ENCODE peak calls at places on chromosomes 13 and 19, in four cellular contexts. Q is K562, M is SK-N-SH, I is H1. T is an unnamed sample.

GRCh38 chr13:113763254-113763653 is 4.2 kb downstream of the TMEM255B start:
- DNase-seq in Q (no peak), M (no peak), I (no peak), T (no peak)

GRCh38 chr13:28540612-28541011 is 45.7 kb upstream of the FLT1 start:
- DNase-seq in Q (no peak), M (no peak), I (no peak), T (no peak)

GRCh38 chr13:30307194-30307965 is at the start of gene KATNAL1:
- DNase-seq in Q (peak), M (peak), I (peak), T (peak)

GRCh38 chr19:54616840-54617560 is 13.3 kb upstream of the LILRB1 start:
- DNase-seq in Q (no peak), M (no peak), I (no peak), T (no peak)

GRCh38 chr13:21022694-21023325 is 38.6 kb downstream of the LATS2 start:
- DNase-seq in Q (peak), M (peak), I (no peak), T (no peak)

GRCh38 chr19:53991224-53992113 is at the start of gene CACNG6:
- DNase-seq in Q (peak), M (peak), I (no peak), T (no peak)

GRCh38 chr13:44497801-44498200 is 78.3 kb downstream of the TSC22D1 start:
- DNase-seq in Q (no peak), M (no peak), I (no peak), T (no peak)

GRCh38 chr13:46679369-46680180 is 117.4 kb downstream of the ESD start:
- DNase-seq in Q (no peak), M (peak), I (no peak), T (no peak)

GRCh38 chr19:18086590-18087138 is at the start of gene IL12RB1:
- DNase-seq in Q (no peak), M (no peak), I (no peak), T (no peak)

GRCh38 chr19:1472227-1473055 is 6.6 kb downstream of the C19orf25 start:
- DNase-seq in Q (no peak), M (peak), I (no peak), T (no peak)

GRCh38 chr19:55373993-55374757 is 2.5 kb upstream of the TMEM190 start:
- DNase-seq in Q (no peak), M (peak), I (no peak), T (no peak)

GRCh38 chr13:100158569-100158968 is 69.7 kb downstream of the PCCA start:
- DNase-seq in Q (no peak), M (no peak), I (no peak), T (no peak)

GRCh38 chr19:41939861-41940442 is 11.7 kb upstream of the ERFL start:
- DNase-seq in Q (peak), M (peak), I (no peak), T (no peak)

GRCh38 chr13:48492123-48493075 is 40.5 kb downstream of the RCBTB2 start:
- DNase-seq in Q (no peak), M (no peak), I (no peak), T (peak)

GRCh38 chr13:33004454-33004853 is 11.8 kb upstream of the KL start:
- DNase-seq in Q (no peak), M (no peak), I (no peak), T (no peak)

GRCh38 chr19:55545913-55546495 is 661 bp upstream of the SBK3 start:
- DNase-seq in Q (no peak), M (no peak), I (no peak), T (no peak)

GRCh38 chr19:18386543-18387251 is 739 bp downstream of the GDF15 start:
- DNase-seq in Q (peak), M (no peak), I (no peak), T (no peak)

GRCh38 chr13:76879211-76879875 is 6.9 kb downstream of the KCTD12 start:
- DNase-seq in Q (no peak), M (peak), I (no peak), T (peak)

GRCh38 chr13:103140001-103140671 is 73.9 kb upstream of the SLC10A2 start:
- DNase-seq in Q (peak), M (peak), I (no peak), T (peak)

GRCh38 chr19:58086825-58087710 is 11.0 kb downstream of the ZSCAN18 start:
- DNase-seq in Q (no peak), M (no peak), I (no peak), T (no peak)

GRCh38 chr19:18725755-18726416 is 42.4 kb downstream of the CRTC1 start:
- DNase-seq in Q (no peak), M (no peak), I (no peak), T (no peak)

GRCh38 chr19:49427855-49428546 is 2.8 kb downstream of the GFY start:
- DNase-seq in Q (peak), M (peak), I (no peak), T (no peak)

DNA sequence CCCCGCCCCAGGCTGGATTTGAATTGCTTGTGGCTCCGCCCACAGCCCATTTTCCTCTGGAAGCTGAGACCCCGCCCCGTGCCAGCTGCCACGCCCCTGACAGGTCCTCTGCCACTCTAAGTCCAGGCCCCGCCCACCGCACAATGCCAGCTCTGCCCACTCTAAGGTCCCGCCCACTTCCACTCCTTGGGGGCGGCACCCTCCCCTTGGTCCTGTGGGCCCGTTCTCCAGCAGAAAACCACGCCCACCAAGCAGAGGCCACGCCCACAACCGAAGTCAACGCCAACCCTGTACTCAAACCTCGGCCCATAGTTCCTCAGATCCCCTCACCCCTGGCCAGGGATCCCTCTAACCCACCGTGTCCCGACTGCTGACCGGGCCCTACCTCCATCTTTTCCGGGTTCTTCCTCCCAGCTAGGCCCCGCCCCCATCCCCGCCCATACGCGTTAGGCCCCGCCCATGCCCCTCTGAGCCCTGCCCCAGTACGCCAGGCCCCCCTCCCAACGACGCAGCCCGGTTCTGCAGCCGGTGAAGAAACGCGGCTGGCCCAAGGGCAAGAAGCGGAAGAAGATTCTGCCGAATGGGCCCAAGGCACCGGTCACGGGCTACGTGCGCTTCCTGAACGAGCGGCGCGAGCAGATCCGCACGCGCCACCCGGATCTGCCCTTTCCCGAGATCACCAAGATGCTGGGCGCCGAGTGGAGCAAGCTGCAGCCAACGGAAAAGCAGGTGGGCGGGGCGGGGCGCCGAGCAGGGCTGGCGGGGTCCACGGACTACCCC is 1.3 kb downstream of the HMG20B start:
- DNase-seq in Q (peak), M (peak), I (peak), T (peak)
- H3K27ac ChIP-seq in Q (peak), M (peak), I (no peak), T (peak)

DNA sequence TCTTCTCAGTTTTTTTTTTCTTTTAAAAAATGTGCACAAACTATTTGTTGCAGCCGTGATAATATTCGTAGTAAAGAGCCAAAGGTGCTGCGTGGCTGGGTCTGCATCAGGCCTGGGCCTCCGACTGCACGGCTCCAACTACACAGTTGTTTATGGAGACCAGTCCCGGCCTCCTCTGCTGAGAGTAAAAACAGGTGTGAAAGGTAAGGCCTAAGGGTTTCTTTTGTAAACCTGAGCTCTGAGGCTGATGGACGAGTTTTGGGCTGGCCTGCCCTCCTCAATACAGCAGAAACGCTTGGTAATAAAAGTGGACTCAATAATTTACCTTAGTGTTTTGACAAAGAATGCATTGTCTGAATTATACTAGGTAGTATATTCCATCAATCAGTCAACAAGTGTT is 3.9 kb downstream of the MBNL2 start:
- DNase-seq in Q (no peak), M (no peak), I (no peak), T (no peak)
- H3K4me3 ChIP-seq in Q (peak), M (peak), I (no peak), T (no peak)

DNA sequence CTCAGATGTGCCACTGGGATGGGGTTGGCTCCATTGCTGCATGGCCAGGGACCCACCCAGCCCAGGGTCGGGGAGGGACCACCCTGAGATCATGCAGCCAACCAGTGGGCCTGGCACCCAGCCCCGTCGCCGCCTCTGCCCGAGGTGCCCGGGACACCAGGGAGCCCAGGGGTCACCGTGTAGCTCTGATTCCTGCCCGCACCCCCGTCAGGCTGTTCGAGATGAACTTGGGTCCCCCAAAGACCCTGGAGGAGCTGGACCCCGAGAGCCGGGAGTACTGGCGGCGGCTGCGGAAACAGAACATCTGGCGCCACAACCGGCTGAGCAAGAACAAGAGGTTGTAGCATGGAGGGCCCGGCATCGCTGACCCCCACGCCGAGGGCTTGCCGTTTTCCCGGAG is 4.6 kb downstream of the MRPL54 start:
- DNase-seq in Q (no peak), M (no peak), I (no peak), T (no peak)
- TF ChIP-seq GABPA in Q (no peak), M (no peak), I (no peak), T (no peak)

GRCh38 chr19:33818426-33818825 is 21.8 kb downstream of the KCTD15 start:
- DNase-seq in Q (no peak), M (peak), I (no peak), T (no peak)

GRCh38 chr19:33821871-33822270 is 25.2 kb downstream of the KCTD15 start:
- DNase-seq in Q (no peak), M (no peak), I (no peak), T (no peak)

GRCh38 chr19:33819496-33819874 is 22.8 kb downstream of the KCTD15 start:
- DNase-seq in Q (no peak), M (no peak), I (no peak), T (no peak)

GRCh38 chr19:33823341-33823740 is 26.7 kb downstream of the KCTD15 start:
- DNase-seq in Q (no peak), M (no peak), I (no peak), T (no peak)

GRCh38 chr19:33819875-33820781 is 23.5 kb downstream of the KCTD15 start:
- DNase-seq in Q (peak), M (peak), I (no peak), T (peak)
- H3K27ac ChIP-seq in Q (no peak), M (no peak), I (no peak), T (peak)

GRCh38 chr13:39417643-39418042 is 185.3 kb downstream of the LHFPL6 start:
- DNase-seq in Q (no peak), M (no peak), I (peak), T (no peak)
- H3K4me3 ChIP-seq in Q (no peak), M (no peak), I (peak), T (no peak)

DNA sequence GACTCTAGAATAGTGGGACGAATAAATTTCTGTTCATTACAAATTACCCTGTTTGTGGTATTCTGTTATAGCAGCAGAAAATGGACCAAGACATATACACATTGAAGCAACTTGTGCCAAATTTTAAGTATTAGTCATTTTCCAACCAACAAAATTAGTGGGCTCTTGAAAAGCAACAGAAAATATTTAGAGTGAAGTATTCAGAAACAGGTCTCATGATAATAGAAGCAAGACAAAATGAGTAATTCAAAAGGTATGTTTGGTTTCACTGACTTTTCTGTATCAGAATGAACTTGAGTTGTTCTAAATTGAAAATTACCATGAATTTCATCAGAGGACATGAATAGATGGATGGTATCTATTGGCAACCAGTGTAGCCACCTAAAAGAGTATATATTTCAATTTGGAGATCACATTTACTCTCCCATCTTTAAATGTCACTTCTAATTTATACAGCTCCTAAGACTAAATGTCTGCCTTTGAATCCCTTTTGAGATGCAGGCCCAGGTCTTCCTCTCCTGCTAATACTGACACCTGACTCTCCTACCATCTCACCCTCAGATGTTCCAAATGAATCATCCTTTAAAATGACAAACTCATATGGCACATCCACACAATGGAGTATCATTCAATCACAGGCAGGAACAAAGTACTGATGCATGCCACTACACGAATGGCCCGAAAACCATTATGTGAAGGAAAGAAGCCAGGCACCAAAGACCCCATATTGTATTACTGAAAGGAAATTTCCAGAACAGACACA is 40.7 kb upstream of the DOCK9 start:
- DNase-seq in Q (no peak), M (no peak), I (no peak), T (no peak)
- TF ChIP-seq GABPA in Q (no peak), M (no peak), I (no peak), T (no peak)

GRCh38 chr13:109779074-109779473 is 7.3 kb downstream of the IRS2 start:
- DNase-seq in Q (no peak), M (peak), I (no peak), T (peak)

GRCh38 chr13:109779876-109780516 is 6.4 kb downstream of the IRS2 start:
- DNase-seq in Q (no peak), M (peak), I (no peak), T (no peak)

GRCh38 chr13:109780880-109781383 is 5.5 kb downstream of the IRS2 start:
- DNase-seq in Q (no peak), M (no peak), I (no peak), T (no peak)

GRCh38 chr13:109776575-109776974 is 9.8 kb downstream of the IRS2 start:
- DNase-seq in Q (no peak), M (no peak), I (no peak), T (no peak)

DNA sequence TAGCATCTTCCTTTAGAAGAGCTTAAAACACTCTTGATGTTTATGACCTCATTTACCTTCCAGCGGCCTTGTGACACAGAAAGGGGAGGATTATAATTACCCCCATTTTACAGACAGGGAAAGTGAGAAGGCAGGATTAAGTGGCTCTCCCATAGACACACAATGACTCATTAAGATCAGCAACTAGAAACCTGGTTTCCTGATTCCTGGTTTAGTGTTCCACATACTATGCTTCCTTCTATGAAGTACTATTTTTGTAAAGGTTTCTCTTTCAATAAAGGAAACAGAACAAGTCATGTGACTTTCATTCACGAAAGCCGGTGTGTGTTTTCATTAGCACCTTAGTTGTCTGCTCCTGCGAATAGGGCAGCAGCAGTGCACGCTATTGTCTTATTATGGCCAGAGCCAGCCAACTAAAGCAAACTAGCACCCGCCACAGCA is 8.3 kb downstream of the IRS2 start:
- DNase-seq in Q (no peak), M (no peak), I (no peak), T (no peak)
- H3K27ac ChIP-seq in Q (peak), M (peak), I (no peak), T (no peak)

GRCh38 chr19:28726533-28726932 is 486.4 kb downstream of the UQCRFS1 start:
- DNase-seq in Q (no peak), M (no peak), I (no peak), T (no peak)
- H3K4me3 ChIP-seq in Q (peak), M (no peak), I (peak), T (no peak)

GRCh38 chr13:111219306-111219705 is 101.1 kb upstream of the TEX29 start:
- DNase-seq in Q (no peak), M (no peak), I (no peak), T (no peak)

GRCh38 chr13:111217661-111218060 is 102.6 kb downstream of the ARHGEF7 start:
- DNase-seq in Q (no peak), M (no peak), I (no peak), T (no peak)

GRCh38 chr13:111215081-111216047 is 100.3 kb downstream of the ARHGEF7 start:
- DNase-seq in Q (no peak), M (no peak), I (no peak), T (no peak)

GRCh38 chr13:111213964-111214726 is 99.0 kb downstream of the ARHGEF7 start:
- DNase-seq in Q (no peak), M (no peak), I (no peak), T (peak)

DNA sequence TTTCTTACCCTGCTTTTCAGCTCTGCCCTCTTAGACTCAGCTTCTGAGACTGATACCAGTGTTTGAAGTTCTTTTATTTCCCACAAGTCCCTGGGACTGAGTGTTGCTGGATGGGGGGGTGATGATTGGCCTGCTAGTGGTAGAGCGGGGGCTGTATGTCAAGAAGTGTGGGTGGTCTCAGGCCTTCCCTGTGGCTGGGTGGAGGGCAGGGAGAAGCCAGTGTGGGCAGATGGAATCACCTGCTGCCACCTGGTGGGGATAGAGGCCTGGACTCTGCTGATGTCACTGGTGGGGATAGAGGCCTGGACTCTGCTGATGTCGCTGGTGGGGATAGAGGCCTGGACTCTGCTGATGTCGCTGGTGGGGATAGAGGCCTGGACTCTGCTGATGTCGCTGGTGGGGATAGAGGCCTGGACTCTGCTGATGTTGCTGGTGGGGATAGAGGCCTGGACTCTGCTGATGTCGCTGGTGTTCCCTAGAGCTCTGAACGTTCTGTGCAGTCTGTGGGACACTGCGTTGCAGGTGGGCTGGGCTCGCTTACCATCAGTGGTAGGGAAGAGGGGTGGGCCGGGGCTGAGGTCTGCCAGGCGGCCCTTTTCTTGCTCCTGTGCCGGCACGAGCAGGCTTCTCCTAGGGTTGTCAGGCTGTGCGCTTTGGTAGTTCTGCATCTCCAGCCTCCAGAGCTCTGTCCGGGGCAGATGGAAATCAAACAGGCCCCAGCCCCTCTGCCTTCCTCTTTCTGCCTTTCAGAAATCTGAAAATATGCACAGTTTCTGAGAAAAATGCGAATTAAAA is 101.3 kb downstream of the ARHGEF7 start:
- DNase-seq in Q (peak), M (peak), I (no peak), T (no peak)
- TF ChIP-seq GABPA in Q (no peak), M (no peak), I (no peak), T (no peak)

GRCh38 chr19:16327911-16328823 is 3.5 kb downstream of the KLF2 start:
- DNase-seq in Q (no peak), M (no peak), I (no peak), T (peak)
- H3K27ac ChIP-seq in Q (no peak), M (no peak), I (no peak), T (peak)

T was measured in HL-60.